ENCODE peak calls at places on chromosomes 6 and 20, in six cellular contexts. N, Q, T, L, C and W are unnamed samples.

GRCh38 chr6:150452642-150453243 is 83.9 kb downstream of the IYD start:
- DNase-seq in N (no peak), Q (peak; percentile 34), T (peak; percentile 46), L (peak; percentile 21), C (no peak), W (peak; percentile 81)

GRCh38 chr20:1666802-1667201 is 9.2 kb upstream of the SIRPG start:
- DNase-seq in N (no peak), Q (no peak), T (no peak), L (no peak), C (no peak), W (no peak)

GRCh38 chr6:79671605-79672266 is 40.6 kb downstream of the SH3BGRL2 start:
- DNase-seq in N (peak; percentile 55), Q (peak; percentile 15), T (peak; percentile 42), L (no peak), C (peak; percentile 84), W (peak; percentile 94)

GRCh38 chr20:41462372-41463161 is 95.9 kb upstream of the EMILIN3 start:
- DNase-seq in N (no peak), Q (no peak), T (no peak), L (no peak), C (no peak), W (no peak)

GRCh38 chr6:157666721-157667120 is 156.3 kb upstream of the SNX9 start:
- DNase-seq in N (no peak), Q (no peak), T (no peak), L (no peak), C (no peak), W (no peak)

GRCh38 chr6:116386581-116387299 is 16.0 kb downstream of the DSE start:
- DNase-seq in N (no peak), Q (no peak), T (no peak), L (no peak), C (no peak), W (no peak)

GRCh38 chr20:3739054-3739925 is 6.8 kb downstream of the HSPA12B start:
- DNase-seq in N (no peak), Q (peak; percentile 62), T (peak; percentile 61), L (no peak), C (no peak), W (no peak)

GRCh38 chr6:84967389-84967788 is 203.0 kb upstream of the TBX18 start:
- DNase-seq in N (peak; percentile 18), Q (no peak), T (no peak), L (peak; percentile 81), C (no peak), W (no peak)

GRCh38 chr6:62103186-62103859 is 182.7 kb downstream of the KHDRBS2 start:
- DNase-seq in N (no peak), Q (no peak), T (no peak), L (no peak), C (no peak), W (no peak)

GRCh38 chr20:57659789-57660509 is 39.7 kb upstream of the ZBP1 start:
- DNase-seq in N (no peak), Q (no peak), T (peak; percentile 10), L (no peak), C (peak; percentile 39), W (no peak)

GRCh38 chr6:75930954-75931689 is 141.3 kb downstream of the IMPG1 start:
- DNase-seq in N (no peak), Q (no peak), T (no peak), L (no peak), C (no peak), W (peak; percentile 3)

GRCh38 chr6:34536251-34536958 is 19.7 kb downstream of the SPDEF start:
- DNase-seq in N (no peak), Q (no peak), T (no peak), L (no peak), C (peak; percentile 65), W (peak; percentile 41)

GRCh38 chr6:122322824-122323223 is 76.6 kb upstream of the HSF2 start:
- DNase-seq in N (no peak), Q (no peak), T (no peak), L (no peak), C (no peak), W (no peak)

GRCh38 chr6:110946498-110946897 is 12.0 kb upstream of the GTF3C6 start:
- DNase-seq in N (no peak), Q (no peak), T (no peak), L (no peak), C (no peak), W (no peak)

GRCh38 chr6:152057832-152058498 is 250.5 kb downstream of the ESR1 start:
- DNase-seq in N (no peak), Q (no peak), T (no peak), L (no peak), C (no peak), W (peak; percentile 2)

GRCh38 chr6:6470112-6470511 is 118.4 kb upstream of the LY86 start:
- DNase-seq in N (no peak), Q (no peak), T (no peak), L (no peak), C (no peak), W (no peak)

GRCh38 chr20:58127731-58128130 is 100.7 kb downstream of the ANKRD60 start:
- DNase-seq in N (peak; percentile 21), Q (no peak), T (no peak), L (no peak), C (no peak), W (peak; percentile 12)

GRCh38 chr6:163513570-163514166 is 99.2 kb downstream of the QKI start:
- DNase-seq in N (peak; percentile 45), Q (no peak), T (no peak), L (no peak), C (no peak), W (no peak)

GRCh38 chr20:22703843-22704242 is 119.5 kb upstream of the FOXA2 start:
- DNase-seq in N (no peak), Q (no peak), T (no peak), L (no peak), C (no peak), W (no peak)
- TF ChIP-seq CTCF in N (no peak), Q (no peak), T (no peak), L (no peak), C (no peak), W (no peak)

DNA sequence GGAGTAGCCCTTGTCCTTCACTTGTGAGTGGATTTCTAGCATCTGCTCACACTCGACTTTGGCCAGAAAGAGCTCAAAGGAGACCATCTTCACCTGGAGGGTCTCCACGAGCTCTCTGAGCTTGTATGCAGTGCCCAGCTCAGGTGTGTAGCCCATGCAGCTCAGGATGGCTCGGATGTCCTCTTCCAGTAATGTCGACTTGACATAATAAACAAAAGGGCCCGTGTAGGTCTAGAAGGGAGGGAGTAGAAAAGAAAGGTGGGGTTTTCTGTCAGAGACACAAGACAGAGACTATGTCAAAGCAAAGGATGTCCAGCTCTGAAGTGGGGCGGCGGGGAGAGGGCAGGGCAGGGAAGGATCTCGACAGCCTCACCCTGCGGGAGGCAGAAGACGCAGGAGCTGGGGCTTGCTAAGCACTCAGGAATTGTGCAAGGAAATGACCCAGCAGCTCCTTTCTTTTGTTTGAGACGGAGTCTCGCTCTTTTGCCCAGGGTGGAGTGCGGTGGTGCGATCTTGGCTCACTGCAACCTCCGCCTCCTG is 8.6 kb downstream of the SPATA2 start:
- DNase-seq in N (no peak), Q (no peak), T (no peak), L (no peak), C (no peak), W (no peak)
- H3K36me3 ChIP-seq in N (peaks cover 31% of the 10 kb centered on the region), Q (peaks cover 37% of the 10 kb centered on the region), T (peaks cover 42% of the 10 kb centered on the region), L (no peaks in the 10 kb centered on the region), C (peaks cover 48% of the 10 kb centered on the region), W (peaks cover 32% of the 10 kb centered on the region)

GRCh38 chr6:54700158-54700557 is 146.4 kb upstream of the FAM83B start:
- DNase-seq in N (no peak), Q (no peak), T (no peak), L (no peak), C (no peak), W (no peak)

GRCh38 chr6:54695815-54696214 is 150.8 kb upstream of the FAM83B start:
- DNase-seq in N (no peak), Q (no peak), T (no peak), L (no peak), C (no peak), W (no peak)

GRCh38 chr6:54694928-54695532 is 151.5 kb upstream of the FAM83B start:
- DNase-seq in N (no peak), Q (no peak), T (no peak), L (no peak), C (no peak), W (no peak)

GRCh38 chr6:54698974-54699373 is 147.6 kb upstream of the FAM83B start:
- DNase-seq in N (no peak), Q (no peak), T (no peak), L (no peak), C (no peak), W (no peak)

DNA sequence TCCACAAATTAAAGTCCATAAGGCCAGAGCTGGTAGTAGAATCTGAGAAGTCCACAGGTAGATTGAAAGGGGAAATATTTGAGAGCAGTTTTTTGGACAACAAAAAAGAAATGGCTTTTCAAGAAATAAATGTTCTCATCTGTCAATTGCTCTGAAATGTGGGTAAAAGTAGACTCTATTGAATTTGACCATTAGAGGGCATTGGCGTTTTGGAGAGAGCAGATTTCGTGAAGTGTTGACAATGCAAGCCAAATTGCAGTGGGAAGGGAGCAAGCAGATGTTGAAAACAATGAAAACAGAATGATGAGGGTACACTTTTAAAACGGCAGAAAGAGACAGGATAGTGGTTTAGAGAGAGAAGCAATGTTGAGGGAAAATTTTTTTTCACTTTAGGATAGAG is 149.1 kb upstream of the FAM83B start:
- DNase-seq in N (no peak), Q (no peak), T (no peak), L (no peak), C (no peak), W (no peak)
- TF ChIP-seq CTCF in N (peak; percentile 40), Q (no peak), T (no peak), L (peak; percentile 44), C (no peak), W (peak; percentile 50)

DNA sequence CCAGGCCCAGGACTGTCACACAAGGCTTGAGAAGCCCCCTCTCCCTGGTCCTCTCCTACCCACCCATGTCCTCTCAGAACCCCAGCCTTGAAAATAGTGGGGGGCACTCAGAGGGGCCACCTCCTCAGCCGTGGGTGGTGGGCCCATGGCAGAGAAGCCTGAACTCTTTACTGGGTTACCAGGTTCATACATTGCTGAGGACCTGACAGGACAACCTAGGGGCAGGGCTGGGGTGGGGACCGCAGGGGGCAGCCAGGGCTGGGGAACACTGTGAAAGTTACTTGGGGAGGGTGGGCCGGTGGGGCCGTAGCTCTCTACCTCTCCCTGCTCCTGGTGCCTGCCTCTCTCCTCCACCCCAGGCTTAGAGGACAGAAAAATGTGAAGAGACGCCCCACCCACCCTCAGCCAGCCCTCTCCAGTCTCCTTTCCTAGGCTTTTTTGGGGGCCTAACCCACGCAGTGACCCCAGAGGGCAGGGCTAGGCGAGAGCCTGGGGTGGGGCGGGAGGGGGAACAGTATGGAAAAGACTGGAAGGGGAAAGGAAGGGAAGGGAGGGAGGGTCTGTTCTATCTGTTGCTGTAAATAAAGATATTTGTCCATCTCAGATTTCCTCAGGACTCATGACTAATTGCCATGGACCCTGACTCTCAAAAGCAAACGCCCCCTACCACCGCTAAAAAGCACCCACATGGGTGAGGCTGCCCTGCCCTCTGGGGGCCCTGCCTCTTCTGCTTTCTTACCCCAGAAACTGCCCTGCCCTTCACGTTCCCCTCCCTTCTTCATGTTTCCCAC is 15.6 kb downstream of the MDFI start:
- DNase-seq in N (no peak), Q (no peak), T (no peak), L (no peak), C (peak; percentile 39), W (no peak)
- H3K36me3 ChIP-seq in N (no peaks in the 10 kb centered on the region), Q (no peaks in the 10 kb centered on the region), T (no peaks in the 10 kb centered on the region), L (no peaks in the 10 kb centered on the region), C (no peaks in the 10 kb centered on the region), W (no peaks in the 10 kb centered on the region)

DNA sequence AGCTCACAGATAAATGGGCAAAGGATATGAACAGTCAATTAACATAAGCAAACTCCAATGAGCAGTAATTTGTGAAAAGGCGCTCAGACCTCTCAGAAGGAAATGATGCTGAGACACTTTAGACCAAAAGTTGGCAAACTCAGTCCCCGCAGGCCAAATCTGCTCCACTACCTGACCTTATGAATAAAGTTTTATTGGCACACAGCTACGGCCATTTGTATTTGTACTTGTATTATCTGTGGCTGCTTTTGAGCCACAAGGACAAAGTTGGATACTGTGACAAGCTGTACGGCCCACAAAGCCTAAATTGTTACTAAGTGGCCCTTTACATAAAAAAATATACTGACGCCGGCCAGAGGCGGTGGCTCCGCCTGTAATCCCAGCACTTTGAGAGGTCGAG is 167.0 kb downstream of the PREX1 start:
- DNase-seq in N (no peak), Q (no peak), T (no peak), L (no peak), C (no peak), W (no peak)
- TF ChIP-seq CTCF in N (no peak), Q (no peak), T (no peak), L (no peak), C (no peak), W (no peak)